ENCODE peak calls at places on chromosomes 3 and 15, in four cellular contexts. K is endothelial cell of umbilical vein, E is neuronal stem cell, A is DND-41. S is an unnamed sample. For H3K9me3 and H3K4me1, the result is how much of the 10 kb centered on the place peaks cover.

GRCh38 chr3:119913021-119913420 is 131.1 kb downstream of the NR1I2 start:
- DNase-seq in A (no peak), E (no peak), K (no peak), S (peak)

GRCh38 chr3:182438398-182438797 is 354.9 kb upstream of the ATP11B start:
- DNase-seq in K (no peak), A (no peak), E (no peak), S (no peak)

GRCh38 chr3:151263126-151263525 is 15.2 kb downstream of the P2RY14 start:
- DNase-seq in K (no peak), A (no peak), E (no peak), S (no peak)

GRCh38 chr3:32166654-32167053 is 60.2 kb downstream of the GPD1L start:
- DNase-seq in A (no peak), E (no peak), K (no peak), S (no peak)

GRCh38 chr3:186152889-186153292 is 44.0 kb upstream of the ETV5 start:
- DNase-seq in E (no peak), K (no peak), A (no peak), S (no peak)

GRCh38 chr3:87270908-87271727 is 5.3 kb downstream of the POU1F1 start:
- DNase-seq in E (no peak), A (peak), K (peak), S (peak)

GRCh38 chr15:38894260-38894948 is 329.8 kb upstream of the RASGRP1 start:
- DNase-seq in K (peak), A (no peak), E (no peak), S (peak)

GRCh38 chr3:93991286-93992030 is 11.5 kb downstream of the ARL13B start:
- DNase-seq in A (no peak), K (no peak), E (no peak), S (no peak)

GRCh38 chr3:132378846-132379245 is 38.5 kb upstream of the DNAJC13 start:
- DNase-seq in K (no peak), A (no peak), E (no peak), S (peak)

GRCh38 chr15:44038801-44039200 is 156.3 kb downstream of the FRMD5 start:
- DNase-seq in E (peak), K (no peak), A (no peak), S (no peak)

GRCh38 chr3:194270627-194271458 is 80.3 kb downstream of the CPN2 start:
- DNase-seq in K (peak), A (no peak), E (peak), S (peak)

GRCh38 chr3:73500321-73500720 is 124.4 kb downstream of the PDZRN3 start:
- DNase-seq in K (no peak), A (no peak), E (no peak), S (no peak)

GRCh38 chr15:65525622-65526021 is 4.6 kb upstream of the HACD3 start:
- DNase-seq in K (peak), E (no peak), A (no peak), S (no peak)

GRCh38 chr3:110293660-110294059 is 778.0 kb upstream of the NECTIN3 start:
- DNase-seq in A (no peak), K (no peak), E (no peak), S (no peak)

DNA sequence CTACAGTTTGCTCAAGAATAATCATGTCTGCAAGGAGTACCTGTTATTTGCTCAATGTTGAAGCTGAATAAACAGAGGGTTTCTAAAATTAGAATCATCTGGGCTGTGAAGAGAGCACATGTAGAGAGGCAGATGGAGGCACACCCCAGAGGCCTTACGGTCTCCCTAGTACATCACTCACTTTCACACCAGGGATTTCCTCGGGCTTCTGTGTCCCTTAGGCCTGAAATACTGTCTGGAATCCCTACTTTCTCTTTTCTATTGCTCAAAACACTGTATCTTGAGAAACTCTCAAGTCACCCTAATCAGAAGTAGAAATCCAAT is 473.7 kb upstream of the ROBO2 start:
- DNase-seq in E (no peak), K (no peak), A (no peak), S (no peak)
- H3K9me3 ChIP-seq in E (under half), K (under half), A (under half), S (under half)

DNA sequence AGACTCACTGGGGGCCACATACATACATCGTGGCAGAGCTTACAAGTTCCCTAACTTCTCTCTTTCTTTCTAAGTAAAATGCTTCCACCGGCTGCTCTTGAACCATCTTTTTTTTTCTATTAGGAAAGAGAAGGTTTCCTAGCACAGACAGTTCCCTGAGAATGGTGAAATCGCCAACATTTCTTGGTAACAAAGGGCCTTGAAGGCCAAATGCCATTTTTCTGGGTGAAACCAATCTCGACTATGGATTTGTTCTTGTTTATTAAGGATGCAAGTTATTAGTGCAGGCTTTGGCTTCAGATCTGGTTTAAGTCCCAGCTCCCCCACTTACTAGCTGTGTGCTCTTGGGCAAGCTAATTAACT is 3.0 kb downstream of the LMCD1 start:
- DNase-seq in E (no peak), A (no peak), K (no peak), S (no peak)
- H3K4me1 ChIP-seq in E (under half), A (under half), K (half or more), S (under half)

GRCh38 chr3:21170964-21171363 is 580.0 kb downstream of the ZNF385D start:
- DNase-seq in K (no peak), A (no peak), E (peak), S (peak)
- H3K9me3 ChIP-seq in K (under half), A (under half), E (under half), S (under half)

GRCh38 chr3:133573629-133574194 is at the start of gene CDV3:
- DNase-seq in K (no peak), E (no peak), A (no peak), S (peak)
- H3K4me1 ChIP-seq in K (half or more), E (under half), A (under half), S (under half)

GRCh38 chr15:20643024-20643770 is 101.6 kb upstream of the GOLGA6L6 start:
- DNase-seq in A (no peak), E (no peak), K (no peak), S (no peak)

GRCh38 chr15:20644026-20644425 is 102.4 kb upstream of the GOLGA6L6 start:
- DNase-seq in E (no peak), K (no peak), A (no peak), S (no peak)

GRCh38 chr15:20644896-20645295 is 103.3 kb upstream of the GOLGA6L6 start:
- DNase-seq in E (no peak), K (no peak), A (no peak), S (no peak)

GRCh38 chr15:20645956-20646355 is 104.4 kb upstream of the GOLGA6L6 start:
- DNase-seq in E (no peak), K (no peak), A (peak), S (peak)

DNA sequence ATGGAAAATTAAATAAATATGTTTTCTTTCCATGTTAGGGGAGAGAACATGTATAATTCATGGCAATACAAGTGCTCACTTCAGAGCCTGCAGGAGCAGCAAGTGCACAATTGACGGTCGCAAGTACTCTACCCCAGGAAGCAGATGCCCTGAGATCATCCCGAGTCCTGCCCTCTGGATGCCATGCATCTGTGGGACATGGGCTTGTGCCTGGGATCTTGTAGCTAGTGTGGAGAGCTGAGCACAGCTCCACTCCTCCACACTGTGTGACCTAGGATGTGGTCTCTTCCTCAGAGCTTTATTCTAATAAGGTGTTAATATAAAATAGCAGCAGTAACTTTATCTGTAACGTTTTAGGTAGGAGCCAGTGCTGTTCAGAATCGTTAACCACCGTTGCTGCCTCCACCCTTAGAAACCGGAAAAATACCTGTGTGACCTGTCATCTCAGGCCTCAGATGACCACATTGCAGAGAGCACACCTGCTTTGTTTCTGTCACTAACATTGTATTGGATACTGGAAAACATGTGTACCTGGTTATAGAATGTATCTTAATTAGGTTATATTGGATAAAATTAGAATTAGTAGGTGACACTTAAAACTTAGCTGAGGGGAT is 105.0 kb upstream of the GOLGA6L6 start:
- DNase-seq in A (no peak), K (no peak), E (no peak), S (no peak)
- H3K9me3 ChIP-seq in A (under half), K (under half), E (under half), S (under half)

GRCh38 chr15:73227433-73228056 is 141.2 kb downstream of the HCN4 start:
- DNase-seq in A (no peak), K (no peak), E (no peak), S (no peak)
- H3K4me1 ChIP-seq in A (under half), K (under half), E (under half), S (under half)

DNA sequence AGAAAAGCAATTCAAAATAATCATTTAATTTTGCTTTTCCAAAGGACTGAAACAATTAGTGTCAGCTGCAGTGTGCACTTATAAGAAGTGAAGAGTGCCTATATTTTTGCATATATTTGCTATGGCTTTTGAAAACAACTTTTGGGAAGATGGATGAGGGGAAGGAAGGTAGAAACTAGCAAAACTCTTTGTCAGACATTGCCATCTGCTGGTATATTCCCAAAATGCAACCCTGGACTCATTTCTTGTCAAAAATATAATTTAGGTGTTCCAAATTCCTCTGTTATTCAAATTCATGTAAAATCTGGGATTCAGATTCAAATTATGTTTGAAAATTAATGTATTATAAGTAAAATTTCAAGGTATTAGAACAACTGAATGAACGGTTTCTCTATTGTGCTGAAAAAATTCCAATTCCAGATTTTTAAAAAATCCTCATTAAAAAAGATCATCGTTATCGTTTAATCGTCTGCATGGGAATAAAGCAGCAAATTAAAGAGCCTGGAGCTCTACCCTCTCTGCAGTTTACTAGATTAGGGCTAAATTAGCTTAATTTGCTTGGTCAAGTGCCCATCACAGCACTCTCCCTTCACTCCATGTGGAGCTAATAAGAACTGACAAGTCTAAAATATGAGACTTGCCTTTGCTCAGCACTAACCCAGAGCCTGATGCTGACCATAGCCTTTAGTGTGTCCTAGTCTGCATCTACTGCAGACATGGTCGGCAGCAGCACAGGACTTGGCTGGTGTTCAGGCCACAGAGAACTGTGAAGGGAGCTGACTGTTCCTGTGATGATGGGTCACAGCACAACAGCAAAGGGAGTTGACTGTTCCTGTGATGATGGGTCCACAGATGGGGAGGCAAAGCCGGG is 67.9 kb upstream of the MITF start:
- DNase-seq in A (peak), K (peak), E (peak), S (peak)
- H3K9me3 ChIP-seq in A (under half), K (under half), E (under half), S (under half)

GRCh38 chr3:12964713-12965612 is 108.3 kb downstream of the IQSEC1 start:
- DNase-seq in E (no peak), A (no peak), K (no peak), S (no peak)

GRCh38 chr3:12968541-12968940 is 104.7 kb downstream of the IQSEC1 start:
- DNase-seq in E (no peak), A (no peak), K (no peak), S (no peak)

GRCh38 chr3:12967751-12968209 is 105.4 kb downstream of the IQSEC1 start:
- DNase-seq in K (peak), A (peak), E (peak), S (peak)

GRCh38 chr3:12965999-12966846 is 107.0 kb downstream of the IQSEC1 start:
- DNase-seq in K (peak), E (no peak), A (peak), S (no peak)

GRCh38 chr3:12966847-12967750 is 106.1 kb downstream of the IQSEC1 start:
- DNase-seq in E (no peak), A (peak), K (peak), S (peak)
- H3K4me1 ChIP-seq in E (under half), A (under half), K (under half), S (under half)

DNA sequence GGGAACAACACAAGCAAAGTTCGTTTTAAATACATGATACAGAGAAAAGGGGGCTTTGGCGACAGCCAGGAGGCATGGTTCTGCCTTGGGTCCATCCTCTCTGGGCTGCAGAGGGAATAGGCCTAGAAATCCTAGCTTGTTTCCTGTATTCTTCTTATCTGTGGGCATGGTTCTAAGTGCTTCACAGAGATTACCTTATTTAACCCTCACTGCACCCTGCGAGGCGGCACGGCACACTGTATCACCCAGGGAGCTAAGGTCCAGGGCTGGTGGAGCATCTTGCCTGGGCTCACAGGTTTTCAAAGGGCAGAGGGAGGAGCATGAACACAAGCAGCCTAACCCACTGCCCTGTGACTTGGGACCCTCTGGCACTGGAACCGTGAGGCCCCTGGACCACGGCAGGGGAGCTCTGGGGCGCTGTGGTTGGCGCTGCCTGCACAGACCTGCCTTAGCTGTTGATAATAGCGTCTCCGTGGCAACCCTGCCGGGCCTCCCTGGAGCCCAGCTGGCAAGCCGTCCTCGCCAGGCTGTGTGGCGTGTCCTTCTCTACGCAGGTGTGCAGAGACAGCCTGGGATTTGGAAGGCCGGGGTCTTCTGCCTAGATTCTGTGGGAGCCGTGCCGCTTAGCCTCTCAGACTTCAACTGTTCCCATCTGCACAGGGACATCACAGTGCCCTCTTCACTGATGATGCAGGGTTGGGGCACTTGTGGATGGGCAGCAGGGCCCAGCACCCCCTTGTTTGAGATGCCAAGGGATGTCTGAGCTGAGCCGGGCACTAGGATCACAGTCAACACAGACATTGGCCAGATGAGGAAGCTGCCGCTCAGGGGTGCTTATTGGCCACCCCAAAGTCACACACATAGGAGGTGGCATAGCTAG is 154.6 kb upstream of the TLE3 start:
- DNase-seq in K (no peak), A (peak), E (no peak), S (no peak)
- H3K9me3 ChIP-seq in K (under half), A (under half), E (under half), S (under half)